ENCODE peak calls at places on chromosomes 6 and 20, in nine cellular contexts. O is lower leg skin, I is mammary epithelial cell, E is adrenal gland, V is omental fat pad, D is transverse colon, Y is AG04450, K is nephron progenitor cell, J is AG04449. W is an unnamed sample.

GRCh38 chr6:157763129-157763893 is 59.7 kb upstream of the SNX9 start:
- DNase-seq in O (peak), I (peak), E (peak), V (peak), D (peak), Y (no peak), K (no peak), J (no peak), W (peak)

GRCh38 chr6:72941751-72942150 is 283.5 kb downstream of the KHDC1L start:
- DNase-seq in O (no peak), I (no peak), E (no peak), V (no peak), D (no peak), Y (no peak), K (no peak), J (no peak), W (no peak)

GRCh38 chr6:16028966-16029365 is 99.9 kb upstream of the MYLIP start:
- DNase-seq in O (no peak), I (no peak), E (no peak), V (no peak), D (no peak), Y (no peak), K (no peak), J (no peak), W (no peak)

GRCh38 chr20:32474009-32474716 is 111.0 kb downstream of the NOL4L start:
- DNase-seq in O (no peak), I (no peak), E (no peak), V (no peak), D (no peak), Y (no peak), K (no peak), J (no peak), W (peak)

GRCh38 chr6:13767121-13767794 is 47.1 kb downstream of the MCUR1 start:
- DNase-seq in O (peak), I (no peak), E (peak), V (peak), D (peak), Y (no peak), K (peak), J (no peak), W (peak)

GRCh38 chr20:47503685-47504084 is 2.0 kb downstream of the NCOA3 start:
- DNase-seq in O (no peak), I (no peak), E (no peak), V (no peak), D (no peak), Y (no peak), K (no peak), J (no peak), W (no peak)

GRCh38 chr6:139839506-139840156 is 465.2 kb upstream of the CITED2 start:
- DNase-seq in O (peak), I (no peak), E (peak), V (no peak), D (no peak), Y (no peak), K (no peak), J (no peak), W (peak)

GRCh38 chr20:58889334-58890072 is 37.0 kb downstream of the GNAS start:
- DNase-seq in O (no peak), I (no peak), E (no peak), V (no peak), D (no peak), Y (no peak), K (no peak), J (no peak), W (no peak)

GRCh38 chr6:1771324-1771723 is 161.6 kb downstream of the FOXC1 start:
- DNase-seq in O (no peak), I (peak), E (no peak), V (no peak), D (no peak), Y (no peak), K (no peak), J (no peak), W (no peak)

GRCh38 chr6:21348462-21349195 is 244.9 kb upstream of the SOX4 start:
- DNase-seq in O (peak), I (peak), E (no peak), V (no peak), D (no peak), Y (peak), K (peak), J (no peak), W (peak)

GRCh38 chr6:85403331-85404015 is 46.4 kb upstream of the NT5E start:
- DNase-seq in O (no peak), I (peak), E (no peak), V (no peak), D (no peak), Y (no peak), K (no peak), J (peak), W (peak)

GRCh38 chr20:33024609-33025317 is 6.7 kb upstream of the BPIFB6 start:
- DNase-seq in O (no peak), I (no peak), E (no peak), V (no peak), D (no peak), Y (no peak), K (no peak), J (no peak), W (no peak)

GRCh38 chr20:1212607-1213396 is 9.5 kb downstream of the C20orf202 start:
- DNase-seq in O (peak), I (peak), E (peak), V (no peak), D (peak), Y (peak), K (peak), J (peak), W (peak)

GRCh38 chr6:101114703-101115102 is 233.6 kb upstream of the ASCC3 start:
- DNase-seq in O (no peak), I (peak), E (no peak), V (no peak), D (no peak), Y (no peak), K (peak), J (no peak), W (peak)

GRCh38 chr6:146498309-146498708 is 45.3 kb upstream of the RAB32 start:
- DNase-seq in O (no peak), I (no peak), E (no peak), V (no peak), D (no peak), Y (no peak), K (no peak), J (no peak), W (no peak)

GRCh38 chr20:15742627-15743026 is 830.6 kb downstream of the KIF16B start:
- DNase-seq in O (no peak), I (no peak), E (no peak), V (no peak), D (no peak), Y (no peak), K (no peak), J (no peak), W (no peak)

GRCh38 chr20:19070036-19070435 is 142.4 kb upstream of the SLC24A3 start:
- DNase-seq in O (no peak), I (no peak), E (no peak), V (no peak), D (no peak), Y (no peak), K (no peak), J (no peak), W (no peak)

GRCh38 chr6:148965287-148965686 is 218.5 kb downstream of the UST start:
- DNase-seq in O (no peak), I (no peak), E (peak), V (no peak), D (no peak), Y (no peak), K (no peak), J (no peak), W (no peak)

GRCh38 chr20:51688600-51688999 is 79.6 kb downstream of the ATP9A start:
- DNase-seq in O (no peak), I (no peak), E (no peak), V (no peak), D (no peak), Y (no peak), K (no peak), J (no peak), W (no peak)
- TF ChIP-seq CTCF in O (no peak), I (no peak), E (no peak), V (no peak), D (no peak), Y (no peak), K (no peak), J (no peak), W (no peak)

DNA sequence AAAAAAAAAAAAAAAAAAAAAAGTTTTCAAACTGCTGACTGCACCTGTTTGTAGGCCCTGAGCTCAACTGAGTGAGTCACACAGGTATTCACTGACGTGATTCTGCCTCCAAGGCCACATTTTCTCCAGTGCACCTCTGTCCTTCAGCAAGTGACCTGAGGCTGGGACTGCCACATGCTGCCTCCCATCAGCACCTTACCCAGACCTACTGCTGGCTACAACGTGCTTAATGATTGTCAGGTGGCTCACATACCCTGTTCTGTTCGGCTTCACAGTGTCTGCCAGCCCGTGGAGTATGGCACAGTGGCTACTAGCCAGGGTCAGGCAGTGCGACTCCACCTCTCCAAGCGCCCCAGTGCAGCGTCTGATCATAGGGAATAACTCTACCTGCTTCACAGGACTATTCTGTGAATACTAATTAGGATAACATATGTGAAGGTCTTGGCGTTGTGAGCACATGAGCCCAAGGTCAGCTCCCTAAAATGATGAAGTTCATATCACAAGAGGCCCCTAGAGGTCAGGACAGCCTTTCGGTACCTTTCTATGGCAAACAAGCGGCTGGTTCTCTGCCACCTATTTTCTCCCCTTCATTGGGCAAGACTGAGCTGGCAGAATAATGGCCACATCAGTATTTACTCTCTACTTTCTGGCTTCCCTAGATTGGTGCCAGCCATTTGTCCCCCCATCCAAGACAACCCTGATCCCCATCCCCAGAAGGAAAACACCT is 28.1 kb downstream of the RIPOR3 start:
- DNase-seq in O (no peak), I (peak), E (peak), V (no peak), D (no peak), Y (no peak), K (no peak), J (no peak), W (no peak)
- TF ChIP-seq CTCF in O (no peak), I (peak), E (no peak), V (no peak), D (no peak), Y (no peak), K (no peak), J (no peak), W (no peak)

GRCh38 chr6:106684011-106684410 is 54.6 kb downstream of the QRSL1 start:
- DNase-seq in O (no peak), I (no peak), E (no peak), V (no peak), D (no peak), Y (no peak), K (no peak), J (no peak), W (no peak)

GRCh38 chr6:106692112-106692822 is 62.9 kb downstream of the QRSL1 start:
- DNase-seq in O (peak), I (peak), E (peak), V (no peak), D (peak), Y (no peak), K (no peak), J (peak), W (peak)

GRCh38 chr6:106692823-106693216 is 63.4 kb downstream of the QRSL1 start:
- DNase-seq in O (no peak), I (no peak), E (no peak), V (no peak), D (peak), Y (no peak), K (no peak), J (no peak), W (no peak)

GRCh38 chr6:106685833-106686232 is 56.5 kb downstream of the QRSL1 start:
- DNase-seq in O (no peak), I (peak), E (no peak), V (no peak), D (no peak), Y (no peak), K (no peak), J (peak), W (no peak)

GRCh38 chr6:106688177-106688951 is 59.0 kb downstream of the QRSL1 start:
- DNase-seq in O (no peak), I (no peak), E (no peak), V (no peak), D (no peak), Y (no peak), K (no peak), J (no peak), W (no peak)
- TF ChIP-seq CTCF in O (no peak), I (peak), E (no peak), V (no peak), D (no peak), Y (no peak), K (no peak), J (no peak), W (no peak)

GRCh38 chr6:83055366-83055964 is 10.2 kb downstream of the UBE3D start:
- DNase-seq in O (peak), I (no peak), E (no peak), V (no peak), D (peak), Y (no peak), K (peak), J (no peak), W (peak)

GRCh38 chr6:83062225-83062624 is 3.4 kb downstream of the UBE3D start:
- DNase-seq in O (no peak), I (no peak), E (no peak), V (no peak), D (no peak), Y (no peak), K (no peak), J (peak), W (peak)

GRCh38 chr6:83053678-83054077 is 12.0 kb downstream of the UBE3D start:
- DNase-seq in O (no peak), I (no peak), E (no peak), V (no peak), D (no peak), Y (no peak), K (no peak), J (no peak), W (no peak)

GRCh38 chr6:83057705-83058321 is 7.8 kb downstream of the UBE3D start:
- DNase-seq in O (no peak), I (peak), E (peak), V (no peak), D (peak), Y (no peak), K (peak), J (no peak), W (peak)
- TF ChIP-seq CTCF in O (no peak), I (peak), E (peak), V (no peak), D (peak), Y (peak), K (peak), J (peak), W (peak)

GRCh38 chr6:144216668-144217218 is 66.4 kb downstream of the STX11 start:
- DNase-seq in O (no peak), I (no peak), E (no peak), V (no peak), D (no peak), Y (no peak), K (no peak), J (no peak), W (no peak)
- TF ChIP-seq CTCF in O (no peak), I (no peak), E (no peak), V (no peak), D (no peak), Y (peak), K (no peak), J (peak), W (peak)

GRCh38 chr6:167046861-167047495 is 47.8 kb downstream of the CEP43 start:
- DNase-seq in O (no peak), I (no peak), E (no peak), V (no peak), D (no peak), Y (no peak), K (no peak), J (no peak), W (no peak)

GRCh38 chr6:167044696-167045095 is 45.5 kb downstream of the CEP43 start:
- DNase-seq in O (no peak), I (no peak), E (no peak), V (no peak), D (no peak), Y (no peak), K (no peak), J (no peak), W (peak)

GRCh38 chr6:167049275-167049674 is 50.1 kb downstream of the CEP43 start:
- DNase-seq in O (no peak), I (no peak), E (no peak), V (no peak), D (no peak), Y (no peak), K (no peak), J (no peak), W (no peak)

GRCh38 chr6:167047554-167047953 is 48.4 kb downstream of the CEP43 start:
- DNase-seq in O (no peak), I (no peak), E (no peak), V (no peak), D (peak), Y (no peak), K (no peak), J (no peak), W (no peak)

DNA sequence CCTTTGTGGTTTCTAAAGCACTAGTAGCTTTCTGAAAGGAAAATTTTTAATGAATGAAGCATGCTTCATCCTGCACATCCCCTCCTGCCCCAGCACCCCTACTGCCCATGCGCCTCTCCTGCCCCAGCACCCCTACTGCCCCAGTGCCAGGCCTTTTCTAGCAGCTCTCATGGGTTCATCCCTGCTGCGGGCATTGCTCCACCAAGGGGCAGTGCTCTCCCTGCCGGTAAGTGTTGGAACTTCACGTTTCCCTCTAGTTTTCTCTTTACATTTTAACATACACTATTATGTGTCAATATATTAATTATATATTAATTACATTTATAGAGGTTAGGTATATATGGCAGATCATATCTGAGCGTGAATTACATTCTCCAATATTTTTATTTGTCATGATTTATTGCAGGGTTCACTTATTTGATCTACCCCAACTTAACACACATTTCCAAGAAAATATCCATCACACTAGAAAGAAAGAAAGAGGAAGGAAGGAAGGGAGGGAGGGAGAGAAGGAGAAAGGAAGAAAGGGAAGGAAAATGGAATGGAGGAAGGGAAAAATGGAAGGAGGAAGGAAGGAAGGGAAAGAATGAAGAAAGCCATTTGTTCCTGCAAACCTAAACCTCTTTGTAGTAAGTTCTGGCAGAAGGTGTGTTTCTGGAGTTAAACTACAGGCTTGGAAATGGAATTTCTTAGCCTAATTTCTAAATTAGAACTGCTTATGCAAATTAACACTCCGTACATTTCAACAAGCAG is 46.8 kb downstream of the CEP43 start:
- DNase-seq in O (no peak), I (no peak), E (no peak), V (no peak), D (no peak), Y (no peak), K (no peak), J (no peak), W (no peak)
- TF ChIP-seq CTCF in O (no peak), I (peak), E (no peak), V (no peak), D (no peak), Y (peak), K (no peak), J (no peak), W (peak)

DNA sequence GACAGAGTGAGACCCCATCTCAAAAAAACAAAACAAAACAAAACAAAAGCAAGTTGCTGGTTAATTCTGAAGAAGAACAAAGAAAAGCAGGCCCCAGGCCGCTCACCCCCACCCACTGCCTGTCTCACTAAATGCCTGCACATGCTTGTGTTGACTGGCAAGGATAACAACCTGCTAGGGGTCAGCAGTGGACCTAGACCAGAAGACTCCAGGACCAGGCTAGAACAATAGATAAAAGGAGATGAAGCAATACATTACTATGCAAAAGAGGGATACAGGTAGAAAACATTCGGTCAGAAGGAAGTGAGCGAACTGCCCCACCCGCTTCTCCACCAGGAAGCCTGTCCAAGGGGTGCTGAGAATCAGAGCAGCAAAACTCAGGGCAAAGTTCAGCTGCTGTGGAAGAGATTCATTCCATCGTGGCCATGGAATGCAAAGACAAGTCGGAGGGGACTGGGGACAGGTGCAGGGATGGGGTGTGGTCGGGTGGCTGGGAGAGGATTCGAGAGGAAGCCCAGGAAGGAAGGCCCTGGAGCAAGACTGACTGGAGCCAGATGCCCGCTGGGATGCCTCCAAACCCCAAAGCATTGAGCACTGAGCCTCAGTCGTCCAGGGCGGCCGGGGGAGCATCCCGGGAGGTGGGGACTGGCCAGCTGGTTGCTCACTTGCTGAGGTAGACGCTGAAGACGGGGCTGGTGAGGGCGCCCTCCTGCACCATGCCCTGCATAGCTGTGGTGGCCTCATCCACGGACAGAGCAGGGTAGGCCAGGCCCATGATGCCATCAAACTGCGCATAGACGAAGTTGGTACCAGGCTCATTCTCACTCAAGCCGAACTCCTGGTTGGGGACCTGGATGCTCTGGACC is 5.3 kb downstream of the PGC start:
- DNase-seq in O (no peak), I (peak), E (no peak), V (no peak), D (peak), Y (no peak), K (no peak), J (no peak), W (no peak)
- TF ChIP-seq CTCF in O (no peak), I (no peak), E (no peak), V (no peak), D (no peak), Y (no peak), K (no peak), J (no peak), W (no peak)

GRCh38 chr6:11766056-11766455 is 12.5 kb downstream of the ADTRP start:
- DNase-seq in O (no peak), I (peak), E (peak), V (no peak), D (no peak), Y (no peak), K (no peak), J (no peak), W (peak)
- TF ChIP-seq CTCF in O (no peak), I (peak), E (no peak), V (no peak), D (no peak), Y (peak), K (no peak), J (peak), W (peak)

GRCh38 chr6:107400748-107401147 is 58.6 kb downstream of the PDSS2 start:
- DNase-seq in O (no peak), I (no peak), E (no peak), V (no peak), D (peak), Y (no peak), K (no peak), J (no peak), W (no peak)

GRCh38 chr6:107392069-107392468 is 67.3 kb downstream of the PDSS2 start:
- DNase-seq in O (no peak), I (no peak), E (no peak), V (no peak), D (no peak), Y (no peak), K (no peak), J (no peak), W (no peak)

GRCh38 chr6:107399927-107400326 is 59.4 kb downstream of the PDSS2 start:
- DNase-seq in O (no peak), I (no peak), E (no peak), V (no peak), D (no peak), Y (no peak), K (no peak), J (no peak), W (peak)

GRCh38 chr6:107398005-107398404 is 61.4 kb downstream of the PDSS2 start:
- DNase-seq in O (no peak), I (no peak), E (no peak), V (no peak), D (no peak), Y (no peak), K (no peak), J (no peak), W (no peak)

GRCh38 chr6:107396226-107396625 is 63.1 kb downstream of the PDSS2 start:
- DNase-seq in O (no peak), I (no peak), E (no peak), V (no peak), D (peak), Y (no peak), K (no peak), J (no peak), W (no peak)
- TF ChIP-seq CTCF in O (no peak), I (no peak), E (no peak), V (no peak), D (no peak), Y (no peak), K (no peak), J (no peak), W (no peak)

W was measured in choroid plexus epithelial cell.